ENCODE peak calls at places on chromosomes 7 and 10, in ten cellular contexts. S is upper lobe of right lung; A is heart left ventricle; O is IMR-90; I is brain microvascular endothelial cell; E is sigmoid colon; V is naive thymus-derived CD4-positive, alpha-beta T cell; K is CD8-positive, alpha-beta memory T cell; D is mesendoderm; J is left ventricle myocardium inferior. G is an unnamed sample. For H3K27me3, the result is how much of the 10 kb centered on the place peaks cover.

GRCh38 chr10:29212597-29212996 is 76.3 kb upstream of the LYZL1 start:
- DNase-seq in S (no peak), A (no peak), O (no peak), I (no peak), E (no peak), V (no peak), K (no peak), D (no peak), J (no peak), G (no peak)

GRCh38 chr7:142773230-142773629 is 2.5 kb downstream of the PRSS2 start:
- DNase-seq in S (no peak), A (no peak), O (no peak), I (no peak), E (no peak), V (no peak), K (no peak), D (no peak), J (no peak), G (no peak)

GRCh38 chr10:102665904-102666509 is 21.7 kb downstream of the TRIM8 start:
- DNase-seq in S (no peak), A (no peak), O (no peak), I (no peak), E (no peak), V (no peak), K (no peak), D (no peak), J (no peak), G (no peak)

GRCh38 chr7:100353685-100354330 is 4.1 kb upstream of the PILRB start:
- DNase-seq in S (no peak), A (no peak), O (no peak), I (no peak), E (peak), V (peak), K (peak), D (no peak), J (no peak), G (no peak)

GRCh38 chr10:85936180-85936579 is 430.4 kb downstream of the GRID1 start:
- DNase-seq in S (no peak), A (no peak), O (no peak), I (no peak), E (no peak), V (no peak), K (no peak), D (peak), J (no peak), G (no peak)

GRCh38 chr7:45088146-45088701 is 545 bp downstream of the NACAD start:
- DNase-seq in S (peak), A (no peak), O (no peak), I (no peak), E (peak), V (no peak), K (no peak), D (no peak), J (no peak), G (no peak)

GRCh38 chr7:86978804-86979506 is 80.5 kb downstream of the ELAPOR2 start:
- DNase-seq in S (no peak), A (no peak), O (no peak), I (no peak), E (no peak), V (no peak), K (peak), D (no peak), J (no peak), G (no peak)

GRCh38 chr10:28996345-28996744 is 292.5 kb upstream of the LYZL1 start:
- DNase-seq in S (no peak), A (no peak), O (no peak), I (no peak), E (no peak), V (no peak), K (no peak), D (no peak), J (no peak), G (no peak)

GRCh38 chr10:79923669-79924068 is 25.2 kb downstream of the SFTPD start:
- DNase-seq in S (no peak), A (no peak), O (no peak), I (no peak), E (no peak), V (no peak), K (no peak), D (no peak), J (no peak), G (no peak)
- H3K27me3 ChIP-seq in S (under half), A (under half), O (under half), I (under half), E (under half), V (under half), K (under half), D (under half), J (under half), G (under half)

DNA sequence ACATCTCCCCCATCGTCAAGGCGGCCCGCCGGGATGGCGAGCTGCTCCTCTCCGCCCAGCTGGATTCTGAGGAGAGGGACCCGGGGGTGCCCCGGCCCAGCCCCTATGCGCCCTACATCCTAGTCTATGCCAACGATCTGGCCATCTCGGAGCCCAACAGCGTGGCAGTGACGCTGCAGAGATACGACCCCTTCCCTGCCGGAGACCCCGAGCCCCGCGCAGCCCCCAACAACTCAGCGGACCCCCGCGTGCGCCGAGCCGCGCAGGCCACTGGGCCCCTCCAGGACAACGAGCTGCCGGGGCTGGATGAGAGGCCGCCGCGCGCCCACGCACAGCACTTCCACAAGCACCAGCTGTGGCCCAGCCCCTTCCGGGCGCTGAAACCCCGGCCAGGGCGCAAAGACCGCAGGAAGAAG is 10.1 kb downstream of the GDF10 start:
- DNase-seq in S (no peak), A (no peak), O (no peak), I (no peak), E (no peak), V (no peak), K (no peak), D (no peak), J (no peak), G (no peak)
- H3K27me3 ChIP-seq in S (under half), A (under half), O (under half), I (under half), E (under half), V (under half), K (under half), D (under half), J (half or more), G (under half)

GRCh38 chr10:21517134-21517982 is 8.1 kb downstream of the SKIDA1 start:
- DNase-seq in S (peak), A (peak), O (peak), I (no peak), E (peak), V (peak), K (no peak), D (peak), J (peak), G (peak)

GRCh38 chr10:21516270-21517131 is 9.0 kb downstream of the SKIDA1 start:
- DNase-seq in S (peak), A (peak), O (peak), I (no peak), E (peak), V (peak), K (peak), D (peak), J (peak), G (peak)

GRCh38 chr10:21518629-21519321 is 6.7 kb downstream of the SKIDA1 start:
- DNase-seq in S (no peak), A (no peak), O (peak), I (no peak), E (no peak), V (no peak), K (no peak), D (peak), J (no peak), G (peak)

GRCh38 chr10:21519327-21519933 is 6.1 kb downstream of the SKIDA1 start:
- DNase-seq in S (no peak), A (no peak), O (no peak), I (no peak), E (no peak), V (no peak), K (no peak), D (no peak), J (no peak), G (no peak)

GRCh38 chr10:21517983-21518628 is 7.4 kb downstream of the SKIDA1 start:
- DNase-seq in S (no peak), A (no peak), O (peak), I (no peak), E (no peak), V (no peak), K (no peak), D (peak), J (no peak), G (peak)
- H3K27me3 ChIP-seq in S (half or more), A (under half), O (under half), I (under half), E (under half), V (half or more), K (half or more), D (under half), J (under half), G (under half)

GRCh38 chr7:36366005-36366583 is 23.6 kb upstream of the ANLN start:
- DNase-seq in S (no peak), A (no peak), O (no peak), I (no peak), E (no peak), V (no peak), K (no peak), D (no peak), J (no peak), G (no peak)
- H3K27me3 ChIP-seq in S (under half), A (under half), O (under half), I (under half), E (under half), V (under half), K (under half), D (under half), J (under half), G (under half)

G was measured in astrocyte.